ENCODE peak calls at places on chromosomes 6 and 20, in ten cellular contexts. S is hypothalamus; J is dorsolateral prefrontal cortex; R is bronchial epithelial cell; N is BJ; T is mucosa of gallbladder; W is stimulated activated naive B cell treated with anti-CD40 and anti-IgM and Interleukin-4, amounts not matched to agents 10 μg/mL and 1 μg/mL and 100 μg/mL, for 72 hours; G is upper lobe of right lung; C is activated B cell treated with CpG ODN at 0.5 μM for 24 hours; H is epithelial cell of esophagus. A is an unnamed sample.

GRCh38 chr6:104325341-104326172 is 534.2 kb downstream of the HACE1 start:
- DNase-seq in W (no peak), J (no peak), G (no peak), N (no peak), R (peak), C (no peak), S (no peak), T (no peak), H (peak), A (peak)

GRCh38 chr6:157594292-157594691 is 213.3 kb downstream of the ZDHHC14 start:
- DNase-seq in S (no peak), W (no peak), J (no peak), T (no peak), R (no peak), C (no peak), H (no peak), N (no peak), G (no peak), A (no peak)

GRCh38 chr6:121222656-121223055 is 111.6 kb downstream of the TBC1D32 start:
- DNase-seq in W (no peak), N (no peak), H (peak), R (peak), C (no peak), G (no peak), S (no peak), T (no peak), J (no peak), A (peak)

GRCh38 chr6:111011360-111012142 is 29.7 kb downstream of the RPF2 start:
- DNase-seq in S (no peak), H (peak), W (no peak), N (peak), T (no peak), G (no peak), C (no peak), J (no peak), R (peak), A (peak)

GRCh38 chr6:74066168-74066871 is 370.3 kb downstream of the CD109 start:
- DNase-seq in S (no peak), H (peak), J (no peak), G (no peak), C (no peak), T (no peak), W (no peak), R (peak), N (no peak), A (no peak)

GRCh38 chr6:163460307-163460782 is 45.8 kb downstream of the QKI start:
- DNase-seq in W (no peak), C (no peak), R (peak), G (no peak), S (no peak), T (no peak), H (peak), N (no peak), J (no peak), A (peak)

GRCh38 chr20:32518593-32519366 is 66.4 kb downstream of the NOL4L start:
- DNase-seq in G (no peak), W (no peak), R (no peak), T (no peak), N (no peak), C (no peak), H (peak), S (no peak), J (peak), A (no peak)

GRCh38 chr6:129603731-129604130 is 106.2 kb downstream of the ARHGAP18 start:
- DNase-seq in J (no peak), T (no peak), W (no peak), S (no peak), N (no peak), H (no peak), R (no peak), C (no peak), G (no peak), A (no peak)

GRCh38 chr6:143755301-143755744 is 77.6 kb downstream of the PHACTR2 start:
- DNase-seq in R (no peak), W (no peak), S (no peak), H (no peak), G (no peak), N (no peak), T (peak), J (no peak), C (no peak), A (no peak)

GRCh38 chr20:35145141-35145564 is 2.0 kb downstream of the EDEM2 start:
- DNase-seq in R (peak), T (no peak), W (no peak), S (no peak), N (no peak), H (peak), G (no peak), C (no peak), J (no peak), A (peak)

GRCh38 chr6:150204705-150205472 is 62.0 kb downstream of the PPP1R14C start:
- DNase-seq in W (no peak), N (no peak), C (no peak), S (no peak), H (peak), G (no peak), T (no peak), R (no peak), J (no peak), A (no peak)